ENCODE peak calls at places on chromosome 18, in five cellular contexts. One of them, this sample, is unnamed.
A peak's percentile ranks its signal among the peaks of the same experiment; 100 is the strongest.

GRCh38 chr18:61741881-61742280 is 150.9 kb downstream of the RNF152 start:
- DNase-seq in AG20443: no peak
- DNase-seq in stimulated activated naive B cell treated with anti-CD40 and anti-IgM and Interleukin-4, amounts not matched to agents 10 μg/mL and 1 μg/mL and 100 μg/mL, for 72 hours: no peak
- DNase-seq in lower lobe of right lung: no peak
- DNase-seq in adrenal gland: no peak
- DNase-seq in this sample: no peak

GRCh38 chr18:28690836-28691835 is 514.2 kb upstream of the CDH2 start:
- DNase-seq in adrenal gland: no peak
- DNase-seq in stimulated activated naive B cell treated with anti-CD40 and anti-IgM and Interleukin-4, amounts not matched to agents 10 μg/mL and 1 μg/mL and 100 μg/mL, for 72 hours: no peak
- DNase-seq in AG20443: no peak
- DNase-seq in lower lobe of right lung: no peak
- DNase-seq in this sample: peak; percentile 20

GRCh38 chr18:53551868-53552426 is 672.5 kb downstream of the MBD2 start:
- DNase-seq in adrenal gland: no peak
- DNase-seq in stimulated activated naive B cell treated with anti-CD40 and anti-IgM and Interleukin-4, amounts not matched to agents 10 μg/mL and 1 μg/mL and 100 μg/mL, for 72 hours: no peak
- DNase-seq in lower lobe of right lung: no peak
- DNase-seq in AG20443: no peak
- DNase-seq in this sample: no peak

GRCh38 chr18:13433088-13433487 is 214.5 kb downstream of the LDLRAD4 start:
- DNase-seq in adrenal gland: no peak
- DNase-seq in AG20443: no peak
- DNase-seq in lower lobe of right lung: no peak
- DNase-seq in stimulated activated naive B cell treated with anti-CD40 and anti-IgM and Interleukin-4, amounts not matched to agents 10 μg/mL and 1 μg/mL and 100 μg/mL, for 72 hours: no peak
- DNase-seq in this sample: no peak

GRCh38 chr18:23451011-23451410 is 2.1 kb upstream of the RIOK3 start:
- DNase-seq in AG20443: no peak
- DNase-seq in adrenal gland: no peak
- DNase-seq in stimulated activated naive B cell treated with anti-CD40 and anti-IgM and Interleukin-4, amounts not matched to agents 10 μg/mL and 1 μg/mL and 100 μg/mL, for 72 hours: no peak
- DNase-seq in lower lobe of right lung: no peak
- DNase-seq in this sample: no peak

GRCh38 chr18:79596451-79597175 is 83.0 kb upstream of the CTDP1 start:
- DNase-seq in lower lobe of right lung: peak; percentile 25
- DNase-seq in AG20443: no peak
- DNase-seq in adrenal gland: no peak
- DNase-seq in stimulated activated naive B cell treated with anti-CD40 and anti-IgM and Interleukin-4, amounts not matched to agents 10 μg/mL and 1 μg/mL and 100 μg/mL, for 72 hours: no peak
- DNase-seq in this sample: no peak

GRCh38 chr18:47035156-47035671 is at the start of gene ELOA2:
- DNase-seq in AG20443: no peak
- DNase-seq in stimulated activated naive B cell treated with anti-CD40 and anti-IgM and Interleukin-4, amounts not matched to agents 10 μg/mL and 1 μg/mL and 100 μg/mL, for 72 hours: no peak
- DNase-seq in adrenal gland: no peak
- DNase-seq in lower lobe of right lung: no peak
- DNase-seq in this sample: no peak

GRCh38 chr18:32909798-32910561 is 137.2 kb upstream of the KLHL14 start:
- DNase-seq in lower lobe of right lung: no peak
- DNase-seq in AG20443: no peak
- DNase-seq in stimulated activated naive B cell treated with anti-CD40 and anti-IgM and Interleukin-4, amounts not matched to agents 10 μg/mL and 1 μg/mL and 100 μg/mL, for 72 hours: no peak
- DNase-seq in adrenal gland: no peak
- DNase-seq in this sample: no peak

GRCh38 chr18:76571689-76572088 is 76.6 kb upstream of the ZNF516 start:
- DNase-seq in adrenal gland: no peak
- DNase-seq in AG20443: no peak
- DNase-seq in lower lobe of right lung: no peak
- DNase-seq in stimulated activated naive B cell treated with anti-CD40 and anti-IgM and Interleukin-4, amounts not matched to agents 10 μg/mL and 1 μg/mL and 100 μg/mL, for 72 hours: no peak
- DNase-seq in this sample: no peak

GRCh38 chr18:26429535-26429934 is 118.8 kb downstream of the KCTD1 start:
- DNase-seq in adrenal gland: peak; percentile 80
- DNase-seq in stimulated activated naive B cell treated with anti-CD40 and anti-IgM and Interleukin-4, amounts not matched to agents 10 μg/mL and 1 μg/mL and 100 μg/mL, for 72 hours: no peak
- DNase-seq in lower lobe of right lung: no peak
- DNase-seq in AG20443: peak; percentile 91
- DNase-seq in this sample: peak; percentile 80

GRCh38 chr18:72700961-72701710 is 157.0 kb upstream of the CBLN2 start:
- DNase-seq in stimulated activated naive B cell treated with anti-CD40 and anti-IgM and Interleukin-4, amounts not matched to agents 10 μg/mL and 1 μg/mL and 100 μg/mL, for 72 hours: no peak
- DNase-seq in AG20443: no peak
- DNase-seq in lower lobe of right lung: no peak
- DNase-seq in adrenal gland: no peak
- DNase-seq in this sample: peak; percentile 2

GRCh38 chr18:60413944-60414547 is 41.5 kb upstream of the MC4R start:
- DNase-seq in lower lobe of right lung: no peak
- DNase-seq in AG20443: no peak
- DNase-seq in stimulated activated naive B cell treated with anti-CD40 and anti-IgM and Interleukin-4, amounts not matched to agents 10 μg/mL and 1 μg/mL and 100 μg/mL, for 72 hours: no peak
- DNase-seq in adrenal gland: no peak
- DNase-seq in this sample: no peak

GRCh38 chr18:61635901-61636528 is 256.8 kb downstream of the RNF152 start:
- DNase-seq in stimulated activated naive B cell treated with anti-CD40 and anti-IgM and Interleukin-4, amounts not matched to agents 10 μg/mL and 1 μg/mL and 100 μg/mL, for 72 hours: peak; percentile 5
- DNase-seq in AG20443: peak; percentile 66
- DNase-seq in adrenal gland: peak; percentile 78
- DNase-seq in lower lobe of right lung: peak; percentile 49
- DNase-seq in this sample: peak; percentile 14

GRCh38 chr18:51028201-51028805 is 1.7 kb upstream of the SMAD4 start:
- DNase-seq in AG20443: no peak
- DNase-seq in adrenal gland: no peak
- DNase-seq in stimulated activated naive B cell treated with anti-CD40 and anti-IgM and Interleukin-4, amounts not matched to agents 10 μg/mL and 1 μg/mL and 100 μg/mL, for 72 hours: no peak
- DNase-seq in lower lobe of right lung: no peak
- DNase-seq in this sample: peak; percentile 32

GRCh38 chr18:47457614-47458013 is 206.2 kb upstream of the SKOR2 start:
- DNase-seq in adrenal gland: no peak
- DNase-seq in stimulated activated naive B cell treated with anti-CD40 and anti-IgM and Interleukin-4, amounts not matched to agents 10 μg/mL and 1 μg/mL and 100 μg/mL, for 72 hours: no peak
- DNase-seq in AG20443: no peak
- DNase-seq in lower lobe of right lung: no peak
- DNase-seq in this sample: no peak

GRCh38 chr18:45127395-45127794 is 446.7 kb downstream of the SETBP1 start:
- DNase-seq in stimulated activated naive B cell treated with anti-CD40 and anti-IgM and Interleukin-4, amounts not matched to agents 10 μg/mL and 1 μg/mL and 100 μg/mL, for 72 hours: no peak
- DNase-seq in lower lobe of right lung: no peak
- DNase-seq in AG20443: no peak
- DNase-seq in adrenal gland: no peak
- DNase-seq in this sample: no peak

GRCh38 chr18:35572644-35573043 is 8.9 kb upstream of the GALNT1 start:
- DNase-seq in adrenal gland: no peak
- DNase-seq in AG20443: no peak
- DNase-seq in lower lobe of right lung: no peak
- DNase-seq in stimulated activated naive B cell treated with anti-CD40 and anti-IgM and Interleukin-4, amounts not matched to agents 10 μg/mL and 1 μg/mL and 100 μg/mL, for 72 hours: no peak
- DNase-seq in this sample: no peak

GRCh38 chr18:3499498-3499897 is 49.5 kb downstream of the TGIF1 start:
- DNase-seq in lower lobe of right lung: no peak
- DNase-seq in stimulated activated naive B cell treated with anti-CD40 and anti-IgM and Interleukin-4, amounts not matched to agents 10 μg/mL and 1 μg/mL and 100 μg/mL, for 72 hours: no peak
- DNase-seq in adrenal gland: no peak
- DNase-seq in AG20443: peak; percentile 33
- DNase-seq in this sample: no peak

GRCh38 chr18:25141796-25142365 is 210.1 kb downstream of the ZNF521 start:
- DNase-seq in lower lobe of right lung: no peak
- DNase-seq in AG20443: no peak
- DNase-seq in stimulated activated naive B cell treated with anti-CD40 and anti-IgM and Interleukin-4, amounts not matched to agents 10 μg/mL and 1 μg/mL and 100 μg/mL, for 72 hours: no peak
- DNase-seq in adrenal gland: no peak
- DNase-seq in this sample: no peak

GRCh38 chr18:55839350-55839749 is 251.4 kb upstream of the TCF4 start:
- DNase-seq in lower lobe of right lung: no peak
- DNase-seq in AG20443: peak; percentile 43
- DNase-seq in adrenal gland: no peak
- DNase-seq in stimulated activated naive B cell treated with anti-CD40 and anti-IgM and Interleukin-4, amounts not matched to agents 10 μg/mL and 1 μg/mL and 100 μg/mL, for 72 hours: no peak
- DNase-seq in this sample: peak; percentile 88